ENCODE peak calls at places on chromosomes 5 and 9, in five cellular contexts. C is kidney, Z is fibroblast of lung, O is heart left ventricle, U is prostate gland. A is an unnamed sample.

GRCh38 chr5:143261748-143262392 is 141.6 kb downstream of the NR3C1 start:
- DNase-seq in C (no peak), Z (peak), O (no peak), U (no peak), A (peak)

GRCh38 chr9:137077010-137077747 is at the start of gene UAP1L1:
- DNase-seq in C (peak), Z (peak), O (peak), U (peak), A (peak)

GRCh38 chr5:14983666-14984441 is 112.3 kb upstream of the ANKH start:
- DNase-seq in C (no peak), Z (no peak), O (no peak), U (peak), A (no peak)

GRCh38 chr9:87236546-87236945 is 261.1 kb upstream of the DAPK1 start:
- DNase-seq in C (no peak), Z (no peak), O (no peak), U (no peak), A (peak)

GRCh38 chr5:159337291-159337974 is 7.1 kb upstream of the IL12B start:
- DNase-seq in C (no peak), Z (peak), O (no peak), U (no peak), A (peak)

GRCh38 chr9:14769235-14769580 is 46.7 kb upstream of the CER1 start:
- DNase-seq in C (no peak), Z (peak), O (no peak), U (no peak), A (no peak)

GRCh38 chr5:113447651-113448050 is 12.9 kb upstream of the TSSK1B start:
- DNase-seq in C (no peak), Z (peak), O (no peak), U (no peak), A (no peak)

GRCh38 chr9:81729141-81729540 is 39.8 kb upstream of the TLE1 start:
- DNase-seq in C (no peak), Z (no peak), O (no peak), U (no peak), A (no peak)

GRCh38 chr9:99782962-99783718 is 38.5 kb upstream of the NR4A3 start:
- DNase-seq in C (no peak), Z (no peak), O (no peak), U (no peak), A (no peak)

GRCh38 chr5:173916233-173916632 is 28.1 kb downstream of the CPEB4 start:
- DNase-seq in C (no peak), Z (no peak), O (no peak), U (no peak), A (no peak)

GRCh38 chr5:83172655-83173054 is 95.3 kb downstream of the XRCC4 start:
- DNase-seq in C (no peak), Z (no peak), O (no peak), U (no peak), A (peak)

GRCh38 chr5:121144764-121145163 is 680.7 kb downstream of the PRR16 start:
- DNase-seq in C (no peak), Z (peak), O (no peak), U (no peak), A (peak)

GRCh38 chr9:121910491-121911040 is 182.5 kb downstream of the TTLL11 start:
- DNase-seq in C (no peak), Z (no peak), O (no peak), U (no peak), A (no peak)

GRCh38 chr9:134971196-134971595 is 53.5 kb upstream of the FCN1 start:
- DNase-seq in C (peak), Z (no peak), O (peak), U (no peak), A (no peak)

GRCh38 chr9:132698989-132699388 is 28.7 kb downstream of the GTF3C4 start:
- DNase-seq in C (no peak), Z (no peak), O (no peak), U (peak), A (no peak)

DNA sequence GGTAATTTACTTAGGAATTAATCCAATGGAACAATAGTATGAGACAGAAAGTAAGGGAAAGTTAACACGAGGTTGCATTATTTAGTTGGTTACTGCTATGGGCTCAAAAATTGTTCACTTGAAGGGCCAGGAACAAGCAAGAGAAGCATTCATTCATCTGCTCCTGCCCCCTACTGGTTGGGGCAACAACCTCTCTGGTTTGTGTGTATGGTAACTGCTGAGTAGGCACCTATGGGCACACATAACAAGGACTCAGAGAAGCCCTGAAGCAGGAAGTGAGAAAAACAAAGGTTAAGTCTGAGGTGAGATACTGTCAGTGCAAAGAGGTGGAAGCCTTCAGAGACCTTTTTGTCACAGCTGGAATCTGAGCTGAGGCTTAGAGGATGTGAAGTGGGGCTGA is 34.4 kb upstream of the RANBP6 start:
- DNase-seq in C (no peak), Z (no peak), O (no peak), U (no peak), A (no peak)
- TF ChIP-seq CTCF in C (no peak), Z (peak), O (peak), U (no peak), A (peak)

DNA sequence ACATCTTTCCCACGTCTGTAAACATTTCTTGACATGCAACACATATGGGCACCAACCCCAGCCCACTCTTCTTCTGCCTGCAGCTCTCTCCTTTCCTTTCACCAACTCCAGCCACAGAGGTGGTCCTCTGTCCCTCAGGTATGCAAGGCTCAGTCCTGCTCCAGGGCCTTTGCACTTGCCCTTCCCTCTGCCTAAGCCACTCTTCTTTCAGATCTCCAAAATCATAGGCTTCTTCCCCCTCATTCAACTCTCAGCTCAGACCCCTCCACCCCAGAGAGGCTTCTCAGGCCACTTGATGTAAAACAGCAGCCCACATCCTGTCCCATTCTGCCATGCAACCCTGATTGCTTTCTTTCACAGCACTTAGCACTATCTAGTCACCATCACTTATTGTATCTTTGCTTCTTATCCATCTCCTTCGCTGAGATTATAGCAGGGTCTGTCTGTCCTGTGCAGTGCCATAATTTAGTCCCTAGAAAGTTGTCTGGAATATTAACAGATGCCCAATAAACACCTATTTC is 3.4 kb downstream of the LIFR start:
- DNase-seq in C (no peak), Z (no peak), O (no peak), U (no peak), A (no peak)
- H3K4me3 ChIP-seq in C (no peak), Z (no peak), O (no peak), U (no peak), A (no peak)

GRCh38 chr5:171604195-171604594 is 181.4 kb upstream of the SMIM23 start:
- DNase-seq in C (no peak), Z (no peak), O (no peak), U (no peak), A (no peak)

GRCh38 chr5:171610686-171611085 is 174.9 kb upstream of the SMIM23 start:
- DNase-seq in C (no peak), Z (no peak), O (no peak), U (no peak), A (no peak)

GRCh38 chr5:171607863-171608262 is 177.8 kb upstream of the SMIM23 start:
- DNase-seq in C (no peak), Z (no peak), O (no peak), U (no peak), A (no peak)

GRCh38 chr5:171610053-171610452 is 175.6 kb upstream of the SMIM23 start:
- DNase-seq in C (no peak), Z (no peak), O (no peak), U (no peak), A (no peak)

DNA sequence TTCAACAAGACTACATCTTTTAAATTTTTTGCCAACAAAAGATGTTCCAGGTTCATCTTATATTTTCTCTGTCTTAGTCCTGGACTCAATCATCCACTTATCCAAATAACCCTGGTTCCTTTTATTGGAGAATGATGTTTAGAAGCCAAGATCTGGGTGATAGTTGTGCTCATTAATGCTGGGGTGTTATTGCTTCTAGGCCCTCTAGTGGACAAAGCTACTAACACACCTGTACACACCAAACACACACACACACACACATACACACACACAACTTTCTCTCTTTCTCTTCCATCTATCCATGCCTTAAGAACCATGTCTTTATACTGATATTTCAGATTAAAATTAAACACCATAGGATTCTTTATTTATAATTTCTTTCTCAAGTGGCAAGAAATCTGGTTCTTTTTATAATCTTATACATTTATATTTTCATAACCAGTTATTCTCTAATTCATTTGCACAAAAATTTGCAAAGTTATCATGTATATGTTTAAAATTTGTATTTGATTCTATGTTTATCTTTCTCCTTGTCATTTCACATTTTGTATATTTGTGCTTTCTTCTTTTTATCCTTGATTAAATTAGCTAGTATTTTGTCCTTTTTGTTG is 179.1 kb upstream of the SMIM23 start:
- DNase-seq in C (no peak), Z (no peak), O (no peak), U (no peak), A (no peak)
- TF ChIP-seq CTCF in C (peak), Z (peak), O (no peak), U (no peak), A (peak)

DNA sequence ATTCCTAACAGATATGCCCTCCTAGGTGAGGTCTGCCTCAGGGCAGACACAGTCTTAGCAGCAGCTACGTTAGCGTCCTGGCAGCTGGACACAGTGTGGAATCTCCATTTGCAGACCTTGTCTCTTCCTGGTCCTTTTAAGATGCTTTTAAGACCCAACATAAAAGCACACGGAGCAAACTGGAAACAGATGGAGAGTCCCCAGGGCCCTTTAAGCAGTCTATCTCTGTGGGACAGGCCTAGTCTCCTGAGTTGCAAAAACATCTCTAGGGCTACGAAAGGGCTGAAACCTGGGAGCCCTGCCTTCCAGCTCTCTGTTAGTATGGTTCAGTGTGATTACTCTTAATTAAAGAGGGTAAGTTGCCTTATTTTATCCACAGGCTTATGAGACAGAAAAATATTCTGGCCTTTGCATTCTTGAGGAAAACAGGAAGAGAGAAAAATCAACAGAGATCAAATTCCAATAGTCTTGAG is 66.0 kb upstream of the GNA14 start:
- DNase-seq in C (no peak), Z (no peak), O (no peak), U (no peak), A (peak)
- H3K4me3 ChIP-seq in C (no peak), Z (no peak), O (no peak), U (no peak), A (no peak)

DNA sequence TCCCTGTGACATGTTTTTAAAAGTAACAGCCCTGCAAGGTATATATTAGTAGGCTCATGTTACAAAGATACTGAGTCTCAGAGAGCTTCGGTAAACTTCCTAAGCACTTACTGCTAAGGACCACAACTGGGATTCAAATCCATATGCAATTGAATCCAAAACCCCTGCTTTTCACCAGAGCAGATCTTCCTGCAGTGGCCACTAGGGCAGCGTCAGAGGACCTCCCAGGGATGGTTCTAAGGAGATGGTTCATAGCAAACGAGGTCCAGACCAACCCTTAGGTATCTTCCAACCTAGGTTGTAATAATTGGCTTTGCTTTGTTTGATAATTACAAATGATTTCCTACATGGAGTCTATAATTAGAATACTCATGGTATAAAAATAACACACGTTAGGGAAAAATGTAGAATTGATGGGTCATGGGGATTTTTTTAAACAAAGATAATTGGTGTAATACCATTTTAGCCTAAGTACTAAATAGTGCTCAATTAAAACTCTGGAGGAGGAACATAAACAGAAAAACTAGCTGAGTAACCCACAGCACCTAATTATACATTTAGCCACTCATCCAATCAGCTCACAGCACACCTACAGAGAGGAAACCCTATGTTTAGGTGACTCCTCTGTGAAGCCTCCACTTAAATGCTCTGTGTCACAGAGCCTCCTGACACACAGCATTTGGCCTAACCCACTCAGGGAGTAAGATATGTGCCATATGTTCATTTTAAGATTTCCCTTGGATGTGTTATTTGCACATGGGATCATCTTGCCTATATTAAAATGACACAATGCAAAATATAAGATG is 10.0 kb upstream of the CAST start:
- DNase-seq in C (no peak), Z (no peak), O (no peak), U (no peak), A (no peak)
- TF ChIP-seq CTCF in C (peak), Z (peak), O (peak), U (no peak), A (peak)

DNA sequence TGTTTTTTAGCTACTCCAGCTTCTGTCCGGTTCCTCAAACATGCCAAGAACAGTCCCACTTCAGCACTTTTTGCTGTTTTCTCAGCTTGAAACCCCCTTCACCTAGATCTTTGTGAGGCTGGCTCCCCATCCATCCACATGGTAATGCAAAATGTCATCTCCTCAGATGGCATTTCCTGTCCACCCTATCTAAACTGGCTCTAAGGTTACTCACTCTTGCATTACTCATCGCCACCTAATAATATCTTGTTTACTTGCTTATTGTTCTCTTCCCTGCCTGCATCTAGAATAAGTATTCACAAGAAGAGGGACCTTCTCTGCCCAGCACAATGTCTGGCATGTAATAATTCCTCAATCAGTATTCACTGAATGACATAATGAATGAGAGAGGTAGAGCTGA is 220.1 kb downstream of the FAM114A2 start:
- DNase-seq in C (no peak), Z (no peak), O (no peak), U (no peak), A (peak)
- H3K4me3 ChIP-seq in C (no peak), Z (no peak), O (no peak), U (no peak), A (no peak)

DNA sequence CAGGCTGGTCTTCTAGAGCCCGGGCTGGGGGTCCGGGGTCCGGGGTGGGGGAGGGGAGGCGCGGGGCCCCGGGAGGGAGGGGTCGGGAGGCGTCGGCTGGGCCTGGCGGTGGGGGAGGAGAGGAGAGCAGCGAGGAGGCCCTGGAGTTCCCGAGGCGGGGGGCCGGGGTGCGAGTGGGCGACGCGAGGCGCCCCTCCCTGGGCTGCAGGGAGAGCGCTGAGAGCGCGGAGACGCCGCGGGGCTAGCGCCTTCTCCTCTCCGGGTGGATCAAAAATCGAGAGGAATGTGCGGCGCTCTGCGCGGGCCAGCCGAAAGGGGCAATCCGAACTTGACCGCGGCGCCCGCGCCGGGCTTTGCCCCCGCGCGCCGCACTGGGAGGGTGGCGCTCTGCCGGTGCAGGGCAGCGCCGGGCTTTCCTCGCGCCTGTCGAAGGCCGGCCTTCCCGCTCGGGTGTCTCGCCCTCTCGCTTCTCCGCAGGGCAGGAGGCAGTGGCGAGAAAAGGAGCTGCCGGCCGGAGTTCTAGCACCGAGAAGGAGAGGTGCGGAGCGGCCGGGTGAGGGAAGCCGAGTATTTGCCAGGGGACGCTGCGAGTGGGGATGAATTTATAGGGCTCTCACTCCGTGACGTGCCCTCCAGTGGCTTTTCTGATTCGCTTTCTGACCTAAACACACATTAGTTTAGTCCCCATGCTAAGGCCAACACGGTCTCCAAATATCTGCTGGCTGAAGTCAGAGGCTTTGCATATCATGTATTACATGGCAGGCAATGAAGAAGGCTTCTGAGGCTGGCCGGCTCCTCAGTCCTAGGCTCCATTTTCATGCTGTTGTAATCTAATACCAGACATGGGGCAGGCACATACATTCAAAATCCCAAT is at the start of gene GDNF:
- DNase-seq in C (peak), Z (peak), O (no peak), U (no peak), A (peak)
- TF ChIP-seq CTCF in C (no peak), Z (no peak), O (no peak), U (no peak), A (no peak)

DNA sequence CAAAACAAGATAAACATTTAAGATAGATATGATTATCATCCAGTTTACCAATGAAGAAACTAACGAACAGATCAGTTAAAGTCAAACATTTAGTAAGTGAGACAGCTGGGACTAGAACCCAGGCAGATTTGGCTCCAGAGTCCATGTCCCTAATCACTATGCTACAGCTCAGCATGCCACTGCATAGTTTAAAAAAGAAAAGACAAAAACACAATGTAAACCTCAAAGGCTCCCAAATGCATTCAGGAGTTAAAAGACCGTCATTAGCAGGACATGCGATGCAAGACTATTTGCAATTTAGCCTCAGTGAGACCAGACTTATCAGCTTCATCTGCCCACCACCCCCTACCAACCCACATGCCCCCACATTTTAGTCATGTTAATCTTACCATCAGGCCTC is 36.8 kb downstream of the DENND1A start:
- DNase-seq in C (no peak), Z (no peak), O (no peak), U (no peak), A (no peak)
- H3K4me3 ChIP-seq in C (no peak), Z (no peak), O (no peak), U (no peak), A (no peak)